ENCODE peak calls at places on chromosomes 4 and X, in ten cellular contexts. P is suprapubic skin, T is IMR-90, M is uterus, J is stomach, L is ovary, N is esophagus squamous epithelium, G is HCT116, S is breast epithelium, R is testis. D is an unnamed sample.

GRCh38 chrX:128800138-128800537 is 723.2 kb downstream of the SMARCA1 start:
- DNase-seq in G (no peak), J (no peak), P (no peak), S (no peak), N (no peak), R (no peak), M (no peak), T (no peak), L (no peak), D (no peak)

GRCh38 chr4:82984459-82984858 is 26.2 kb downstream of the LIN54 start:
- DNase-seq in T (peak; percentile 69), S (no peak), M (no peak), N (no peak), G (peak; percentile 15), P (no peak), R (no peak), J (no peak), L (no peak), D (no peak)

GRCh38 chrX:64229145-64229544 is 1.3 kb downstream of the ASB12 start:
- DNase-seq in S (no peak), G (no peak), J (no peak), L (no peak), P (no peak), M (no peak), N (no peak), R (no peak), T (no peak), D (no peak)

GRCh38 chr4:52704133-52704532 is 45.0 kb upstream of the USP46 start:
- DNase-seq in T (peak; percentile 15), M (no peak), G (no peak), R (no peak), L (no peak), J (no peak), N (no peak), P (no peak), S (no peak), D (no peak)

GRCh38 chr4:89737888-89738287 is 99.1 kb downstream of the SNCA start:
- DNase-seq in G (no peak), L (no peak), S (no peak), T (no peak), P (no peak), M (no peak), R (no peak), J (no peak), N (no peak), D (no peak)

GRCh38 chr4:138186264-138186663 is 55.9 kb downstream of the SLC7A11 start:
- DNase-seq in P (no peak), L (no peak), R (no peak), J (no peak), G (no peak), T (no peak), S (no peak), N (no peak), M (no peak), D (no peak)

GRCh38 chrX:54292755-54293154 is 65.1 kb downstream of the WNK3 start:
- DNase-seq in N (no peak), S (no peak), J (no peak), T (no peak), G (no peak), M (no peak), L (no peak), P (no peak), R (no peak), D (no peak)

GRCh38 chrX:132227383-132228112 is 8.3 kb upstream of the RAP2C start:
- DNase-seq in G (no peak), M (no peak), T (peak; percentile 27), J (no peak), S (no peak), N (no peak), R (no peak), L (no peak), P (peak; percentile 64), D (no peak)

GRCh38 chrX:52217494-52218160 is 32.9 kb downstream of the MAGED4 start:
- DNase-seq in R (no peak), L (no peak), P (no peak), J (no peak), M (no peak), T (no peak), S (no peak), N (no peak), G (no peak), D (no peak)

GRCh38 chr4:100738388-100739165 is 220.8 kb upstream of the EMCN start:
- DNase-seq in G (peak; percentile 79), R (no peak), P (no peak), M (no peak), N (no peak), L (no peak), J (peak; percentile 31), T (peak; percentile 68), S (no peak), D (no peak)

GRCh38 chrX:2451456-2452316 is 49.1 kb downstream of the DHRSX start:
- DNase-seq in M (no peak), S (no peak), T (peak; percentile 62), L (no peak), R (no peak), J (no peak), G (peak; percentile 93), P (no peak), N (no peak), D (no peak)

GRCh38 chrX:39309721-39310152 is 508.5 kb downstream of the MID1IP1 start:
- DNase-seq in S (no peak), T (no peak), R (no peak), G (no peak), M (peak; percentile 41), L (peak; percentile 48), N (no peak), J (no peak), P (no peak), D (no peak)

GRCh38 chr4:54277691-54278090 is 48.6 kb downstream of the PDGFRA start:
- DNase-seq in T (peak; percentile 92), J (no peak), S (no peak), P (no peak), G (no peak), M (no peak), R (no peak), L (no peak), N (no peak), D (no peak)

GRCh38 chr4:22897520-22898108 is 204.9 kb downstream of the GBA3 start:
- DNase-seq in P (no peak), G (peak; percentile 3), L (no peak), J (peak; percentile 28), R (no peak), M (no peak), N (no peak), T (peak; percentile 5), S (no peak), D (no peak)

GRCh38 chrX:151975228-151975593 is 735 bp upstream of the GABRE start:
- DNase-seq in M (no peak), N (no peak), J (no peak), S (no peak), G (no peak), L (no peak), P (no peak), T (no peak), R (no peak), D (no peak)

GRCh38 chrX:151975736-151976275 is 1.3 kb upstream of the GABRE start:
- DNase-seq in S (no peak), J (no peak), N (no peak), G (no peak), P (no peak), R (no peak), T (no peak), L (no peak), M (no peak), D (no peak)

GRCh38 chrX:151973262-151973661 is 1.2 kb downstream of the GABRE start:
- DNase-seq in R (no peak), T (no peak), P (no peak), G (no peak), N (no peak), M (no peak), L (no peak), S (no peak), J (no peak), D (no peak)

GRCh38 chrX:151974336-151975227 is at the start of gene GABRE:
- DNase-seq in N (no peak), G (no peak), P (peak; percentile 74), M (peak; percentile 69), J (peak; percentile 28), T (no peak), L (peak; percentile 44), S (peak; percentile 59), R (peak; percentile 55), D (peak; percentile 64)

GRCh38 chrX:151973851-151974335 is 583 bp downstream of the GABRE start:
- DNase-seq in L (no peak), P (peak; percentile 64), J (no peak), G (no peak), S (no peak), T (no peak), N (no peak), M (peak; percentile 25), R (peak; percentile 18), D (peak; percentile 23)
- H3K27ac ChIP-seq in L (no peak overlapping the region), P (peak overlapping the region; percentile 88), J (no peak overlapping the region), G (no peak overlapping the region), S (peak overlapping the region; percentile 78), T (no peak overlapping the region), N (peak overlapping the region; percentile 82), M (peak overlapping the region; percentile 79), R (no peak overlapping the region), D (peak overlapping the region; percentile 28)

GRCh38 chr4:88009871-88010270 is 2.4 kb downstream of the PKD2 start:
- DNase-seq in G (no peak), J (no peak), S (no peak), M (no peak), R (no peak), T (no peak), N (no peak), P (no peak), L (no peak), D (no peak)
- H3K4me3 ChIP-seq in G (no peak overlapping the region), J (peak overlapping the region; percentile 65), S (peak overlapping the region; percentile 85), M (peak overlapping the region; percentile 79), R (no peak overlapping the region), T (no peak overlapping the region), N (no peak overlapping the region), P (no peak overlapping the region), L (peak overlapping the region; percentile 94), D (no peak overlapping the region)

DNA sequence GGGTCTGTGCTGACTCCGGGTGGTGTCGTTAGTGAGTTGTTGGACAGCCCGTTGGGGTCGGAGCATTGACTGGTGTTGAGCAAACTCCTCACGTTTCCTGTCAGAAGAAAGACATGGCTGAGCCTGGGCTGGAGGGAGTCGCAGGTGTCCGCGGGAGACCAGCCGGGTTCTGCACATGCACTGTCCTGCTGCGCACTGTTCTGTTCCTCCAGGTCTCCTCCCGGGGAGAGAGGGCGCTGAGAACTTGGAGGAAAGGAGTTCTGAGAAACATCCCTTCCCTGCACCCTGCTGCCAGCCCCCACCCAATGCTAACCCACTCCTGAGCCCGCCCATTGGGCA is 1.1 kb downstream of the ZNF141 start:
- DNase-seq in L (no peak), T (no peak), M (no peak), R (no peak), J (no peak), N (no peak), P (peak; percentile 64), G (no peak), S (no peak), D (no peak)
- TF ChIP-seq POLR2A in L (no peak), T (no peak), M (no peak), R (no peak), J (no peak), N (no peak), P (no peak), G (no peak), S (no peak), D (no peak)

GRCh38 chr4:124685851-124686250 is 26.7 kb downstream of the ANKRD50 start:
- DNase-seq in J (no peak), T (no peak), L (no peak), G (no peak), S (no peak), P (no peak), N (no peak), R (no peak), M (no peak), D (no peak)
- H3K27ac ChIP-seq in J (no peak overlapping the region), T (no peak overlapping the region), L (no peak overlapping the region), G (no peak overlapping the region), S (no peak overlapping the region), P (no peak overlapping the region), N (no peak overlapping the region), R (peak overlapping the region; percentile 57), M (no peak overlapping the region), D (no peak overlapping the region)